ENCODE peak calls at places on chromosomes 4 and X, in eight cellular contexts. X is ovary; T is mesendoderm; L is suprapubic skin; Y is iPS DF 6.9; B is cardiac muscle cell; S is CD8-positive, alpha-beta memory T cell; N is IMR-90. J is an unnamed sample.
A peak's percentile ranks its signal among the peaks of the same experiment; 100 is the strongest.

GRCh38 chr4:140094701-140095420 is 59.1 kb downstream of the MAML3 start:
- DNase-seq in L (peak; percentile 72), N (peak; percentile 73), S (peak; percentile 11), X (peak; percentile 45), T (peak; percentile 92), Y (no peak), B (no peak), J (no peak)

GRCh38 chr4:113901994-113902787 is 77.3 kb downstream of the ARSJ start:
- DNase-seq in Y (no peak), S (peak; percentile 77), N (no peak), T (peak; percentile 18), X (no peak), B (no peak), L (no peak), J (no peak)

GRCh38 chrX:136272325-136272724 is 21.1 kb upstream of the MAP7D3 start:
- DNase-seq in S (no peak), Y (no peak), X (no peak), B (no peak), T (no peak), N (no peak), L (no peak), J (no peak)

GRCh38 chrX:19888419-19888879 is 1.0 kb upstream of the SH3KBP1 start:
- DNase-seq in B (peak; percentile 83), T (peak; percentile 93), S (peak; percentile 55), Y (no peak), N (peak; percentile 77), L (no peak), X (no peak), J (no peak)

GRCh38 chr4:15233626-15234025 is 194.2 kb upstream of the C1QTNF7 start:
- DNase-seq in T (no peak), S (peak; percentile 11), N (no peak), Y (no peak), X (no peak), B (no peak), L (no peak), J (no peak)

GRCh38 chr4:105348719-105349118 is 125.1 kb downstream of the PPA2 start:
- DNase-seq in T (no peak), Y (no peak), S (no peak), B (no peak), L (no peak), N (no peak), X (no peak), J (no peak)

GRCh38 chr4:156961241-156962068 is 10.1 kb downstream of the PDGFC start:
- DNase-seq in S (no peak), T (no peak), B (no peak), L (no peak), X (no peak), Y (no peak), N (no peak), J (no peak)

GRCh38 chr4:53654300-53654758 is 63.0 kb upstream of the LNX1 start:
- DNase-seq in S (no peak), B (peak; percentile 29), T (no peak), X (no peak), L (no peak), Y (no peak), N (peak; percentile 43), J (peak; percentile 36)

GRCh38 chr4:102564399-102564921 is 63.3 kb downstream of the NFKB1 start:
- DNase-seq in B (peak; percentile 58), T (no peak), L (no peak), S (no peak), N (peak; percentile 81), Y (no peak), X (no peak), J (no peak)

GRCh38 chr4:184320630-184321029 is 103.0 kb upstream of the ENPP6 start:
- DNase-seq in N (peak; percentile 19), S (no peak), T (no peak), Y (no peak), L (no peak), X (no peak), B (no peak), J (no peak)

GRCh38 chr4:75976177-75976576 is 14.6 kb downstream of the SDAD1 start:
- DNase-seq in S (no peak), X (no peak), B (no peak), T (no peak), L (no peak), N (no peak), Y (no peak), J (no peak)

GRCh38 chr4:172962564-172963353 is 205.9 kb upstream of the GALNT7 start:
- DNase-seq in Y (no peak), S (no peak), L (no peak), B (no peak), N (peak; percentile 96), T (no peak), X (no peak), J (peak; percentile 14)

GRCh38 chr4:1205641-1206298 is 33.4 kb upstream of the SPON2 start:
- DNase-seq in S (no peak), T (no peak), Y (no peak), N (no peak), X (peak; percentile 44), L (no peak), B (no peak), J (peak; percentile 1)

GRCh38 chr4:73603307-73603710 is 16.9 kb downstream of the RASSF6 start:
- DNase-seq in B (peak; percentile 89), Y (no peak), L (no peak), X (no peak), T (no peak), N (peak; percentile 86), S (no peak), J (no peak)

GRCh38 chr4:54061873-54062272 is 2.5 kb downstream of the CHIC2 start:
- DNase-seq in N (no peak), X (no peak), S (no peak), T (no peak), B (no peak), L (no peak), Y (no peak), J (no peak)

GRCh38 chr4:159389756-159390155 is 286.9 kb downstream of the RAPGEF2 start:
- DNase-seq in Y (no peak), T (no peak), L (no peak), X (no peak), B (no peak), N (no peak), S (no peak), J (no peak)
- H3K27ac ChIP-seq in Y (no peak overlapping the region), T (no peak overlapping the region), L (no peak overlapping the region), X (no peak overlapping the region), B (no peak overlapping the region), N (no peak overlapping the region), S (no peak overlapping the region), J (no peak overlapping the region)

DNA sequence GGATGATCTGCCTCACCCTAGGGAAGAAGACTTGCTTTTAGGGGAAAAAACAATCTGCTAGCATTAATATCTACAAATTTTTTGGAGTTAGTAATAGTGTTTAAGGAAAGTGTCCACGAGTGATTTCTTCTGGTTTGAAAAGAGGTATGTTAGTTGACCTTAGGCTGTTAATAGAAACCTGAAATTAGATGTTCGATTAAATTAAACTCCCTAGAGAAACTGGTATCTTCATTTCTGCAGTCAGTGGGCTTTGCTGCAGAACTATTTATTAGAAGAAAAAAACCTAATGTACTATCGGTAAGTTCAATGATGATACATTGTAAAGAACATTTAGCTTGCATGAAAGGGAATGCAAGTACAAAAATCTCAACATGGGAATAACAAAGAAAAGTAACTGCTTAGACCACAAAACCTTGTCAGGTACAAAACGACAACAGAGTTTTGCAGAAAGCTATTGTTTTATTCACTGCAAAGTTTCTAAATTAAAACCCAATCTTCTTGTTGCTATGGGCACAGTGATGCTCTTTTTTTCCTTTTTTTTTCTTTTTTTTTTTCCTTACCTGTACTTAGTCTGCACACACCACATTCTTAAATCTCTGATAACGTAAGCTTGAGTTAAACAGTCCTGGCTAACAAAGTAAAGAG is 2.0 kb downstream of the KLF3 start:
- DNase-seq in Y (no peak), T (no peak), B (no peak), X (no peak), N (no peak), L (no peak), S (no peak), J (no peak)
- H3K4me1 ChIP-seq in Y (no peaks in the 10 kb centered on the region), T (peaks cover 5% of the 10 kb centered on the region), B (peaks cover 33% of the 10 kb centered on the region), X (peaks cover 11% of the 10 kb centered on the region), N (peaks cover 12% of the 10 kb centered on the region), L (peaks cover 42% of the 10 kb centered on the region), S (peaks cover 59% of the 10 kb centered on the region), J (peaks cover 56% of the 10 kb centered on the region)

DNA sequence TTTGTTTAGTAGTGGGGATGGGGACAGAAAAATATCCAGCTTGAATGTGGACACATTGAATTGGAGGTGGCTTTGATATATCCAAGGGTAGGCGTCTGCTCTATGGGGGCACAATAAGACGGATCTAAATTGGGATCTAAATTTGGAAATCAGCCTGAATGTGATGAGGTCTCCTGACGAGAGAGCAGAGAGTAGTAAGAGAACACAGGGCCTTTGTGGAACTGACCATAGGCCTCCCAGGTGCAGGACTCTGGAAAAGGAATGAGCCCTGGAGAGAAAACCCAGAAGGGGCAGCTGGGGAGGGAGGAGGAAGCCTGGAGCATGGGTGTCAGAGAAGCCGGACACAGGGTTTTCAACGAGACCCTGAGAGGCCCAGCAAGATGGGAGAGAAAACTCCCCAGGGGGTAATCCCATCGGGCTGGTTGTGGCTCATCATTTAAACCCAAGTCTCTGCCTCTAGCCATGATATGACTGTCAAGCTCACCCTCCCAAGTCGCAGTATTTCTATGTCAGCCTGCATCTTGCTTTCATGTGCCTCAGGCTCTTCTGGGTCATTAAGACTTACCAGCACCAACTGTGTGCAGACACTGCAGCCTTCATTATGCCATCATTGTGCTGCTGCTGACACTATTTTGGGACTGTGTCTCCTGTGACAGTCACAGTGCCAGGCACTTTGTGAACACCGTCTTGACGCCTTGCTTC is 57.1 kb downstream of the ANAPC4 start:
- DNase-seq in N (no peak), S (no peak), T (no peak), L (no peak), X (no peak), Y (no peak), B (no peak), J (no peak)
- H3K27ac ChIP-seq in N (no peak overlapping the region), S (no peak overlapping the region), T (no peak overlapping the region), L (no peak overlapping the region), X (no peak overlapping the region), Y (no peak overlapping the region), B (no peak overlapping the region), J (no peak overlapping the region)

DNA sequence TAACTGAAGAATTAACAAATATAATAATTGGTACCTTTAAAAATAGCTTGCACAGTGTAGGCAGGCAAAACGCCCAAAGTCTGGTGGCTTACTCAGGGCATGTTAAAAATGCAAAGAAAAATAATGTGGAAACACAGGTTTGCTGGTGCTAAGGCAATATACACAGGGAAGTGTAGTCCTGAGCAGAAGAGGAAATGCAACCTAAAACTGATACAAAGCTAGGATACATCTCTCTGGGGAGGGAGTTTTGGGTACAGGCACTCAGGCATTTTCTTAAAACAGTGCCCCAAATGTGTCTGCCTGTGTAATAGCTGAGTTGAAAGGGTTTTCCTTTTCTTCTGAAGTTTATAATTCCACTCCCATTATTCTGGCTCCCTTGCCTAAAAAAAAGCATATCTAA is 47.4 kb downstream of the TMPRSS11E start:
- DNase-seq in X (no peak), N (no peak), L (no peak), B (no peak), T (no peak), S (no peak), Y (no peak), J (no peak)
- H3K4me1 ChIP-seq in X (no peaks in the 10 kb centered on the region), N (no peaks in the 10 kb centered on the region), L (no peaks in the 10 kb centered on the region), B (no peaks in the 10 kb centered on the region), T (no peaks in the 10 kb centered on the region), S (no peaks in the 10 kb centered on the region), Y (no peaks in the 10 kb centered on the region), J (peaks cover 4% of the 10 kb centered on the region)